ENCODE peak calls at places on chromosome 13, in six cellular contexts. C is left lung, T is Peyer's patch, Z is OCI-LY7, U is IMR-90, O is DND-41. K is an unnamed sample.

GRCh38 chr13:31699650-31700049 is 39.7 kb upstream of the RXFP2 start:
- DNase-seq in C (no peak), T (no peak), Z (peak; percentile 1), U (no peak), O (no peak), K (no peak)

GRCh38 chr13:54029720-54030119 is 1001.1 kb downstream of the OLFM4 start:
- DNase-seq in C (no peak), T (no peak), Z (no peak), U (no peak), O (no peak), K (no peak)

GRCh38 chr13:31891472-31891871 is 140.1 kb upstream of the FRY start:
- DNase-seq in C (peak; percentile 40), T (no peak), Z (no peak), U (no peak), O (no peak), K (no peak)

GRCh38 chr13:103358245-103358932 is 292.2 kb upstream of the SLC10A2 start:
- DNase-seq in C (no peak), T (no peak), Z (no peak), U (no peak), O (no peak), K (no peak)

GRCh38 chr13:24038846-24039330 is 121.6 kb upstream of the SPATA13 start:
- DNase-seq in C (no peak), T (no peak), Z (no peak), U (peak; percentile 74), O (no peak), K (no peak)

GRCh38 chr13:66994097-66994496 is 236.0 kb downstream of the PCDH9 start:
- DNase-seq in C (peak; percentile 60), T (peak; percentile 54), Z (peak; percentile 90), U (peak; percentile 52), O (peak; percentile 5), K (peak; percentile 61)

GRCh38 chr13:48531416-48532145 is 1.3 kb downstream of the RCBTB2 start:
- DNase-seq in C (no peak), T (no peak), Z (peak; percentile 38), U (no peak), O (peak; percentile 34), K (no peak)

GRCh38 chr13:33188093-33188882 is 97.3 kb downstream of the STARD13 start:
- DNase-seq in C (no peak), T (no peak), Z (no peak), U (peak; percentile 57), O (no peak), K (no peak)

GRCh38 chr13:102758842-102759241 is 14.7 kb downstream of the TEX30 start:
- DNase-seq in C (no peak), T (no peak), Z (no peak), U (no peak), O (no peak), K (no peak)

GRCh38 chr13:43319617-43320444 is 296.4 kb downstream of the DNAJC15 start:
- DNase-seq in C (no peak), T (no peak), Z (no peak), U (no peak), O (no peak), K (no peak)

GRCh38 chr13:33349996-33350826 is 64.7 kb upstream of the STARD13 start:
- DNase-seq in C (peak; percentile 58), T (peak; percentile 54), Z (no peak), U (peak; percentile 39), O (no peak), K (peak; percentile 72)

GRCh38 chr13:48265217-48265815 is 32.3 kb downstream of the ITM2B start:
- DNase-seq in C (no peak), T (peak; percentile 62), Z (peak; percentile 63), U (no peak), O (no peak), K (no peak)

GRCh38 chr13:40189426-40189825 is 477.0 kb downstream of the FOXO1 start:
- DNase-seq in C (no peak), T (no peak), Z (no peak), U (no peak), O (no peak), K (no peak)

GRCh38 chr13:68715651-68716050 is 1392.0 kb upstream of the ATXN8OS start:
- DNase-seq in C (no peak), T (no peak), Z (no peak), U (no peak), O (no peak), K (no peak)

GRCh38 chr13:39385621-39386231 is 217.3 kb downstream of the LHFPL6 start:
- DNase-seq in C (no peak), T (no peak), Z (no peak), U (peak; percentile 15), O (no peak), K (no peak)

GRCh38 chr13:61029064-61029463 is 386.6 kb downstream of the PCDH20 start:
- DNase-seq in C (no peak), T (no peak), Z (no peak), U (no peak), O (peak; percentile 16), K (no peak)

GRCh38 chr13:33545492-33545891 is 259.9 kb upstream of the STARD13 start:
- DNase-seq in C (no peak), T (no peak), Z (no peak), U (no peak), O (no peak), K (no peak)

GRCh38 chr13:80665792-80666333 is 324.9 kb upstream of the SPRY2 start:
- DNase-seq in C (no peak), T (no peak), Z (no peak), U (no peak), O (no peak), K (no peak)

GRCh38 chr13:99399623-99399974 is 92.4 kb upstream of the GPR183 start:
- DNase-seq in C (no peak), T (no peak), Z (no peak), U (no peak), O (no peak), K (no peak)

GRCh38 chr13:48318014-48318713 is 14.6 kb downstream of the RB1 start:
- DNase-seq in C (no peak), T (no peak), Z (no peak), U (no peak), O (no peak), K (no peak)

GRCh38 chr13:102020611-102021216 is 381.1 kb downstream of the FGF14 start:
- DNase-seq in C (no peak), T (no peak), Z (no peak), U (no peak), O (no peak), K (no peak)

GRCh38 chr13:102620512-102620911 is 23.7 kb downstream of the TPP2 start:
- DNase-seq in C (no peak), T (no peak), Z (no peak), U (no peak), O (no peak), K (no peak)

GRCh38 chr13:35518337-35518736 is 41.8 kb upstream of the MAB21L1 start:
- DNase-seq in C (no peak), T (no peak), Z (no peak), U (no peak), O (no peak), K (no peak)

GRCh38 chr13:24033527-24034302 is 126.8 kb upstream of the SPATA13 start:
- DNase-seq in C (no peak), T (no peak), Z (no peak), U (peak; percentile 92), O (no peak), K (no peak)

GRCh38 chr13:52850396-52851152 is 2.1 kb upstream of the PCDH8 start:
- DNase-seq in C (peak; percentile 61), T (peak; percentile 62), Z (no peak), U (peak; percentile 7), O (no peak), K (peak; percentile 73)

GRCh38 chr13:66139250-66139649 is 1090.9 kb downstream of the PCDH9 start:
- DNase-seq in C (no peak), T (no peak), Z (peak; percentile 7), U (no peak), O (no peak), K (no peak)

GRCh38 chr13:84776578-84776977 is 894.3 kb upstream of the SLITRK1 start:
- DNase-seq in C (no peak), T (no peak), Z (no peak), U (no peak), O (no peak), K (no peak)

GRCh38 chr13:40666905-40667621 is 622 bp upstream of the FOXO1 start:
- DNase-seq in C (peak; percentile 56), T (peak; percentile 77), Z (peak; percentile 58), U (no peak), O (no peak), K (peak; percentile 54)

GRCh38 chr13:39510296-39510695 is 92.7 kb downstream of the LHFPL6 start:
- DNase-seq in C (no peak), T (no peak), Z (peak; percentile 85), U (no peak), O (no peak), K (no peak)

GRCh38 chr13:99760456-99760855 is 211.1 kb downstream of the ZIC5 start:
- DNase-seq in C (no peak), T (no peak), Z (no peak), U (no peak), O (no peak), K (no peak)

GRCh38 chr13:50889317-50889716 is 20.3 kb upstream of the RNASEH2B start:
- DNase-seq in C (no peak), T (no peak), Z (no peak), U (no peak), O (no peak), K (no peak)
- H3K4me1 ChIP-seq in C (no peaks in the 10 kb centered on the region), T (peaks cover 11% of the 10 kb centered on the region), Z (peaks cover 69% of the 10 kb centered on the region), U (no peaks in the 10 kb centered on the region), O (peaks cover 54% of the 10 kb centered on the region), K (no peaks in the 10 kb centered on the region)

GRCh38 chr13:90237852-90238251 is 1109.6 kb upstream of the MIR17HG start:
- DNase-seq in C (no peak), T (no peak), Z (no peak), U (no peak), O (no peak), K (no peak)
- H3K4me3 ChIP-seq in C (no peak overlapping the region), T (no peak overlapping the region), Z (no peak overlapping the region), U (no peak overlapping the region), O (no peak overlapping the region), K (no peak overlapping the region)

DNA sequence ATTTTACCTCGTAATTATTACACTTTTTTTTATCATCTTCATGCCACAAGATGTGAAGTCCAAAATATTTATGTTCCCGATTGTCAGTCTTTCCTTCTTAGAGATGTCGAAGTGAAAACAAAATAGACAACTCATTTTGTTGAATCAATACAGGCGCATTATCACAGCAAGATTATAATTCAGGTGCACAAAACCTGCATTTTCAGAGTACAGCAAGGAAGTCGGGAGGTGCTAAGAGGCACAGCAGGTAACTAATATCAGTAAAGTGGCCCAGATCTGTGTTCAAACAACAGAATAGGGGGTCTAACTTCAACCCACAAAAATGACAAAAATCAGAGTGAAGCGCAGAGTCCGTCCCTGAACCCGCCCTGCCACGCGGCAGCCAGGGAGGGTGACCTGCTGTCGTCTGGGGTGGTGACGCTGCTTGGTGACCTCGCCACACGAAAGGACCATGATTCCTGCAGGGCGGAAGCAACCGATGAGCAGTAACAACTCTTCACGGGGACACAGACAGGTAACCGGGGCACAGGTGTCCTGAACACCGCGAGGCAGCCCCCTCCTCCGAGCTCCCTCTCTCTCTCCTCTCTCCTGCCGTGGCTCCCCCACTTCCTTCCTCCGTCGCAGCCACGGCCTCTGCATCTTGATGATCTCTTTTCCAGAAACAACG is 50.9 kb upstream of the SPACA7 start:
- DNase-seq in C (no peak), T (no peak), Z (no peak), U (no peak), O (no peak), K (no peak)
- TF ChIP-seq CTCF in C (no peak), T (no peak), Z (no peak), U (no peak), O (no peak), K (no peak)

DNA sequence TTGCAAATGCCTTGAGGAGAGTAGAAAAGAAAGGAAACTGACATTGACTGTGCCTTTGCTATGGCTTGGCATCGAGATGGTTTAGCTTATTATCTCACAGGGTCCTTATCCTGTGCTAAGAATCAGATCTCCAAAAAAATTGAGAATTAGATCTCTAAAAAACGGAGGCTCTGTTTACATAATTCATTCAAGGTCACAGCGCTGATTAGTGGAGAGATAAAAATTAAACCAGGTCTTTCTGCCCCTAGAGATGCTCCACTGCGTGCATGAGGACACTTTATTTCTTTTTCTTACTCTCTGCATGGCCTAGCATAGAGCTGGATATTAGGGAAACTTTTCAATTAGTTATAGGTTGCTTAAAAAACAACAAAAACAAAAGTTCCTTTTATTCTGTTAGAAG is 17.3 kb downstream of the LRCH1 start:
- DNase-seq in C (no peak), T (no peak), Z (no peak), U (no peak), O (no peak), K (no peak)
- H3K4me1 ChIP-seq in C (no peaks in the 10 kb centered on the region), T (peaks cover 22% of the 10 kb centered on the region), Z (peaks cover 52% of the 10 kb centered on the region), U (peaks cover 18% of the 10 kb centered on the region), O (no peaks in the 10 kb centered on the region), K (no peaks in the 10 kb centered on the region)

K was measured in psoas muscle.